ENCODE peak calls at places on chromosome 19, in four cellular contexts. Y, Q, I and U are unnamed samples.

GRCh38 chr19:45509692-45510015 is 2.4 kb downstream of the VASP start:
- DNase-seq in Y (no peak), Q (no peak), I (no peak), U (no peak)

GRCh38 chr19:4278010-4278409 is 1.1 kb upstream of the SHD start:
- DNase-seq in Y (no peak), Q (no peak), I (no peak), U (no peak)

GRCh38 chr19:58450836-58451357 is 525 bp upstream of the ZNF324B start:
- DNase-seq in Y (no peak), Q (no peak), I (no peak), U (no peak)

GRCh38 chr19:19485161-19485997 is 30.0 kb downstream of the TSSK6 start:
- DNase-seq in Y (no peak), Q (no peak), I (no peak), U (no peak)

GRCh38 chr19:54452626-54453025 is 3.6 kb downstream of the LENG8 start:
- DNase-seq in Y (no peak), Q (no peak), I (no peak), U (no peak)

GRCh38 chr19:19534556-19535265 is 3.4 kb upstream of the CILP2 start:
- DNase-seq in Y (no peak), Q (no peak), I (no peak), U (no peak)

GRCh38 chr19:4909172-4909896 is at the start of gene UHRF1:
- DNase-seq in Y (no peak), Q (no peak), I (no peak), U (no peak)

GRCh38 chr19:47253467-47253881 is 2.9 kb upstream of the CCDC9 start:
- DNase-seq in Y (no peak), Q (no peak), I (no peak), U (no peak)

GRCh38 chr19:27752530-27753184 is 1460.3 kb downstream of the UQCRFS1 start:
- DNase-seq in Y (no peak), Q (no peak), I (no peak), U (no peak)